ENCODE peak calls at places on chromosome 7, in ten cellular contexts. Q is PC-9; A is HCT116; O is naive thymus-derived CD4-positive, alpha-beta T cell; L is left lung; D is foreskin keratinocyte; G is cardiac muscle cell; S is spleen; R is uterus; X is A549. B is an unnamed sample.

GRCh38 chr7:115340828-115341227 is 418.9 kb downstream of the MDFIC start:
- DNase-seq in Q (peak; percentile 26), A (peak; percentile 47), O (no peak), L (no peak), D (peak; percentile 88), G (no peak), S (no peak), R (no peak), X (no peak), B (no peak)

GRCh38 chr7:142813262-142813661 is 41.6 kb upstream of the EPHB6 start:
- DNase-seq in Q (peak; percentile 85), A (no peak), O (no peak), L (no peak), D (peak; percentile 47), G (no peak), S (no peak), R (no peak), X (no peak), B (no peak)

GRCh38 chr7:101390901-101391301 is 28.2 kb downstream of the COL26A1 start:
- DNase-seq in Q (no peak), A (no peak), O (no peak), L (no peak), D (no peak), G (peak; percentile 54), S (peak; percentile 88), R (no peak), X (no peak), B (no peak)

GRCh38 chr7:27096756-27097514 is 1.1 kb upstream of the HOXA1 start:
- DNase-seq in Q (no peak), A (no peak), O (no peak), L (peak; percentile 87), D (no peak), G (no peak), S (peak; percentile 88), R (peak; percentile 68), X (no peak), B (no peak)

GRCh38 chr7:132080967-132081668 is 495.2 kb downstream of the PLXNA4 start:
- DNase-seq in Q (no peak), A (no peak), O (no peak), L (no peak), D (no peak), G (no peak), S (no peak), R (peak; percentile 71), X (no peak), B (no peak)

GRCh38 chr7:3028071-3028766 is 15.4 kb downstream of the CARD11 start:
- DNase-seq in Q (peak; percentile 77), A (no peak), O (no peak), L (no peak), D (peak; percentile 48), G (no peak), S (no peak), R (no peak), X (peak; percentile 64), B (no peak)

GRCh38 chr7:17680026-17680425 is 260.3 kb downstream of the SNX13 start:
- DNase-seq in Q (no peak), A (no peak), O (no peak), L (no peak), D (peak; percentile 97), G (peak; percentile 59), S (no peak), R (no peak), X (peak; percentile 15), B (no peak)

GRCh38 chr7:141073641-141074161 is at the start of gene TMEM178B:
- DNase-seq in Q (no peak), A (no peak), O (no peak), L (peak; percentile 65), D (no peak), G (peak; percentile 3), S (no peak), R (no peak), X (no peak), B (no peak)

DNA sequence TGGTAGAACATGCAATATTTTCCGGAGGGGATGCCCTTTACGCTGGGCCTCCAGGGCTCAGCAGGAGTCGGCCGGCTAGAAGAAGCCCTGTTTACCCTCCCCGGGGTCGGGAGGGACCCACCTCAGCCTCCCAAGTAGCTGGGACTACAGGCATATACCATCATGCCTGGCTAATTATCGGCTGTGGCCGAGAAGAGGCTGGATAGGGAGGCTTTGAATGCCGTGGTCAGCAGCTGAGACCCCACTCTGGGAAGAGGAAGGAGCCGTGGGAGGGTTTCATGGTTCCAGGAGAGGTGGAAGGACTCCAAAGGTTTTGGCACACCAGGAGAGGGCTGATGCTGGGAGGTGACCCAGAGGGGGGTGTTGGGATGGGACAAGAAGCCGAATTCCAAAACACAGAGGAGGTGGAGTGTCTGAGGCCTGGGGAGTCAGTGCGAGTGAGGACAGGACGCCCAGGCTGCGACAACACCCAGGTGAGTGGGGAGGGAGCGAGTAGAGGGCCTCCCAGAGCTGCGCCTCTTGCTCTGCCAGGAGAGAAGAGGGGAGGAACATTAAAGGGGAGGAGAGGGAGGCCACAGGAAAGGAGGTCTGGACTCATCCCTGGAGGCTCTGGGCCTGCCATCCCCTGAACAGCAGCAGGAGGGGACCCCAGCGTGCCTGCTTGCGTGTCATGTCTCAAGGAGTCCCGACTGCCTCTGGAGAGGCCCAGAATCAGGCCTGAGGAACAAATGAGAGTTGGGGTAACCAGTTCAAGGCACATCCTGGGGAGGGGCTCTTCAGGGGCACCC is 19.6 kb downstream of the GRID2IP start:
- DNase-seq in Q (no peak), A (no peak), O (no peak), L (no peak), D (no peak), G (no peak), S (no peak), R (no peak), X (no peak), B (no peak)
- H3K4me1 ChIP-seq in Q (no peaks in the 10 kb centered on the region), A (peaks cover 15% of the 10 kb centered on the region), O (peaks cover 4% of the 10 kb centered on the region), L (peaks cover 5% of the 10 kb centered on the region), D (no peaks in the 10 kb centered on the region), G (no peaks in the 10 kb centered on the region), S (peaks cover 10% of the 10 kb centered on the region), R (no peaks in the 10 kb centered on the region), X (no peaks in the 10 kb centered on the region), B (peaks cover 26% of the 10 kb centered on the region)

GRCh38 chr7:43879477-43879876 is 10.2 kb upstream of the MRPS24 start:
- DNase-seq in Q (no peak), A (no peak), O (no peak), L (no peak), D (no peak), G (no peak), S (no peak), R (no peak), X (no peak), B (no peak)

GRCh38 chr7:43878867-43879266 is 9.6 kb upstream of the MRPS24 start:
- DNase-seq in Q (no peak), A (no peak), O (no peak), L (no peak), D (no peak), G (no peak), S (no peak), R (no peak), X (no peak), B (no peak)

GRCh38 chr7:43876976-43877745 is 7.8 kb upstream of the MRPS24 start:
- DNase-seq in Q (no peak), A (no peak), O (no peak), L (no peak), D (no peak), G (no peak), S (no peak), R (no peak), X (no peak), B (no peak)

GRCh38 chr7:43877968-43878864 is 8.9 kb upstream of the MRPS24 start:
- DNase-seq in Q (no peak), A (no peak), O (no peak), L (no peak), D (no peak), G (no peak), S (no peak), R (no peak), X (no peak), B (no peak)

DNA sequence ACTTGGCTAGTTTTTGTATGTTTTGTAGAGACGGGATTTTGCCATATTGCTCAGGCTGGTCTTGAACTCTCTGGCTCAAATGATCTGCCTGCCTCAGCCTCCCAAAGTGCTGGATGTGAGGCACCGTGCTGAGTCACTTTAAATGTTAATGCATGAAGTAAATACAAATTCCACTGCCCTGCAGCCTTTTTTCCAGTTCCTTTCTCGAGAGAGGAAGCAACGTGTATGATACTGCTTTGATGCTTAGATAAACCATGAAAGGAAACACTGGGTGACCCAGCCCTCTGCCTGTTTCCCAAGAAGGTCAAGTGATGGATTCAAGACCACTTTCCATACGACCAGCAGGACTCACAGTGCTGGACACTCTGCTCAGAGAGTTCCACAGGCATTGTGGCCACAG is 11.3 kb upstream of the MRPS24 start:
- DNase-seq in Q (no peak), A (no peak), O (no peak), L (no peak), D (no peak), G (no peak), S (no peak), R (no peak), X (no peak), B (no peak)
- H3K4me1 ChIP-seq in Q (no peaks in the 10 kb centered on the region), A (no peaks in the 10 kb centered on the region), O (no peaks in the 10 kb centered on the region), L (no peaks in the 10 kb centered on the region), D (no peaks in the 10 kb centered on the region), G (no peaks in the 10 kb centered on the region), S (no peaks in the 10 kb centered on the region), R (no peaks in the 10 kb centered on the region), X (peaks cover 5% of the 10 kb centered on the region), B (peaks cover 21% of the 10 kb centered on the region)

GRCh38 chr7:30169585-30169978 is 34.8 kb downstream of the MTURN start:
- DNase-seq in Q (no peak), A (no peak), O (no peak), L (no peak), D (no peak), G (no peak), S (no peak), R (no peak), X (no peak), B (no peak)

GRCh38 chr7:30168800-30169584 is 34.2 kb downstream of the MTURN start:
- DNase-seq in Q (peak; percentile 28), A (no peak), O (no peak), L (no peak), D (peak; percentile 94), G (no peak), S (no peak), R (peak; percentile 37), X (peak; percentile 36), B (no peak)

GRCh38 chr7:30172451-30172850 is 37.7 kb downstream of the MTURN start:
- DNase-seq in Q (no peak), A (no peak), O (no peak), L (no peak), D (peak; percentile 91), G (no peak), S (no peak), R (no peak), X (no peak), B (no peak)

GRCh38 chr7:30171753-30172447 is 37.1 kb downstream of the MTURN start:
- DNase-seq in Q (peak; percentile 55), A (no peak), O (no peak), L (no peak), D (peak; percentile 66), G (no peak), S (no peak), R (no peak), X (no peak), B (no peak)

GRCh38 chr7:30170460-30171197 is 35.8 kb downstream of the MTURN start:
- DNase-seq in Q (no peak), A (no peak), O (no peak), L (no peak), D (no peak), G (no peak), S (no peak), R (no peak), X (no peak), B (no peak)
- H3K4me1 ChIP-seq in Q (peaks cover 38% of the 10 kb centered on the region), A (peaks cover 7% of the 10 kb centered on the region), O (no peaks in the 10 kb centered on the region), L (peaks cover 3% of the 10 kb centered on the region), D (peaks cover 39% of the 10 kb centered on the region), G (peaks cover 37% of the 10 kb centered on the region), S (no peaks in the 10 kb centered on the region), R (no peaks in the 10 kb centered on the region), X (peaks cover 28% of the 10 kb centered on the region), B (peaks cover 47% of the 10 kb centered on the region)

DNA sequence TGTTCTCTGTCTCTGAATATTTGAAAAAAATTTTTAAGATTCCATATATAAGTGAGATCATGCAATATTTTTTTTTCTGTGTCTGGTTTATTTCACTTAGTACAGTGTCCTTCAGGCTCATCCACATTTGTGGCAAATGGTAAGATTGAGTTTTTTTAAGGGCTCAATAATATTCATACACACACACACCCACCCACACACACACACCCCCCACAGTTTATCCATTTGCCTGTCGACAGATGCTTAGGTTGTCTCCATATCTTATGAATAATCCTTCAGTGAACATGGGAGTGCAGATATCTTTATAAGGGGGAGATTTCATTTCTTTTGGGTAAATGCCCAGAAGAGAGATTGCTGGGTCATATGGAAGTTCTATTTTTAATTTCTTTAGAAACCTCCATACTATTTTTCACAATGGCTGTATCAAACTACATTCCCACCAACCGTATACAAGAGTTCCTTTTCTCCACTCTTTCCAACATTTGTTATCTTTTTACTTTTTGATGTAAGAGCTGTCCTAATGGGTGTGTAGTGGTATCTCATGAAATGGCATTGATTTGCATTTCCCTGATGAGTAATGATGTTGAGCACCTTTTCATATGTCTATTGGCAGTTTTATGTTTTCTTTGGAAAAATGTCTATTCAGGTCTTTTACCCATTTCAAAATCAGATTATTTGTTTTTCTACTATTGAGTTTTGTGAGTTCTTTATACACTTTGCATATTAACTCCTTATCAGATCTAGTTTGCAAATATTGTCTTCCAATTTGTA is 35.0 kb downstream of the AUTS2 start:
- DNase-seq in Q (no peak), A (no peak), O (no peak), L (no peak), D (no peak), G (no peak), S (no peak), R (no peak), X (no peak), B (no peak)
- H3K4me1 ChIP-seq in Q (no peaks in the 10 kb centered on the region), A (no peaks in the 10 kb centered on the region), O (no peaks in the 10 kb centered on the region), L (no peaks in the 10 kb centered on the region), D (no peaks in the 10 kb centered on the region), G (peaks cover 33% of the 10 kb centered on the region), S (no peaks in the 10 kb centered on the region), R (peaks cover 5% of the 10 kb centered on the region), X (peaks cover 13% of the 10 kb centered on the region), B (no peaks in the 10 kb centered on the region)

B was measured in esophagus squamous epithelium.